ENCODE peak calls at places on chromosomes 7 and 10, in seven cellular contexts. L is A549, T is HepG2, D is psoas muscle, G is HCT116, P is fibroblast of lung, X is right cardiac atrium. O is an unnamed sample. For H3K4me1, the result is how much of the 10 kb centered on the place peaks cover.

GRCh38 chr10:3467052-3467906 is 294.7 kb upstream of the PITRM1 start:
- DNase-seq in L (peak), T (no peak), D (peak), G (peak), P (peak), X (peak), O (peak)

GRCh38 chr10:50809596-50809995 is 69.9 kb downstream of the ASAH2B start:
- DNase-seq in L (no peak), T (no peak), D (no peak), G (no peak), P (no peak), X (no peak), O (no peak)

GRCh38 chr7:30177186-30177585 is 42.4 kb downstream of the MTURN start:
- DNase-seq in L (no peak), T (no peak), D (no peak), G (no peak), P (no peak), X (no peak), O (no peak)

GRCh38 chr7:4406288-4407058 is 275.6 kb upstream of the FOXK1 start:
- DNase-seq in L (peak), T (peak), D (no peak), G (no peak), P (no peak), X (no peak), O (peak)

GRCh38 chr7:47581442-47581820 is 480 bp downstream of the TNS3 start:
- DNase-seq in L (no peak), T (no peak), D (no peak), G (no peak), P (no peak), X (peak), O (no peak)

GRCh38 chr7:157715071-157715937 is 378.5 kb downstream of the DNAJB6 start:
- DNase-seq in L (no peak), T (no peak), D (no peak), G (no peak), P (no peak), X (no peak), O (no peak)

GRCh38 chr10:113995201-113995600 is 48.5 kb upstream of the ADRB1 start:
- DNase-seq in L (no peak), T (no peak), D (no peak), G (no peak), P (no peak), X (peak), O (no peak)

GRCh38 chr7:45923290-45923689 is 2.2 kb upstream of the IGFBP3 start:
- DNase-seq in L (peak), T (peak), D (peak), G (no peak), P (peak), X (peak), O (peak)

GRCh38 chr7:129689995-129690581 is 78.6 kb downstream of the NRF1 start:
- DNase-seq in L (no peak), T (no peak), D (no peak), G (no peak), P (no peak), X (no peak), O (peak)

GRCh38 chr7:69399038-69399800 is 199.1 kb upstream of the AUTS2 start:
- DNase-seq in L (no peak), T (no peak), D (no peak), G (no peak), P (peak), X (no peak), O (peak)

GRCh38 chr10:67622506-67622905 is 73.5 kb downstream of the CTNNA3 start:
- DNase-seq in L (no peak), T (no peak), D (no peak), G (no peak), P (no peak), X (no peak), O (no peak)

GRCh38 chr7:73830872-73831655 is at the start of gene CLDN4:
- DNase-seq in L (no peak), T (peak), D (no peak), G (peak), P (no peak), X (peak), O (no peak)

GRCh38 chr7:130909881-130910672 is 176.1 kb upstream of the KLF14 start:
- DNase-seq in L (no peak), T (no peak), D (no peak), G (no peak), P (peak), X (no peak), O (peak)

GRCh38 chr7:1943933-1944618 is 274.0 kb downstream of the ELFN1 start:
- DNase-seq in L (no peak), T (no peak), D (peak), G (no peak), P (no peak), X (peak), O (no peak)

GRCh38 chr10:131767716-131768115 is 133.1 kb upstream of the PPP2R2D start:
- DNase-seq in L (no peak), T (no peak), D (no peak), G (no peak), P (no peak), X (no peak), O (no peak)

GRCh38 chr10:693506-693905 is 4.0 kb upstream of the DIP2C start:
- DNase-seq in L (peak), T (no peak), D (no peak), G (no peak), P (peak), X (no peak), O (peak)

GRCh38 chr7:14009453-14010418 is 20.3 kb upstream of the ETV1 start:
- DNase-seq in L (no peak), T (no peak), D (no peak), G (no peak), P (no peak), X (no peak), O (no peak)

GRCh38 chr7:11605749-11606148 is 226.2 kb downstream of the THSD7A start:
- DNase-seq in L (no peak), T (no peak), D (no peak), G (no peak), P (no peak), X (no peak), O (no peak)

GRCh38 chr7:47578581-47579270 is 3.2 kb downstream of the TNS3 start:
- DNase-seq in L (peak), T (peak), D (no peak), G (no peak), P (peak), X (no peak), O (no peak)

GRCh38 chr7:2978403-2978802 is 65.3 kb downstream of the CARD11 start:
- DNase-seq in L (no peak), T (no peak), D (no peak), G (no peak), P (peak), X (peak), O (no peak)

GRCh38 chr10:132193907-132194552 is 7.3 kb downstream of the DPYSL4 start:
- DNase-seq in L (no peak), T (peak), D (peak), G (no peak), P (no peak), X (peak), O (no peak)

GRCh38 chr10:132163278-132163765 is 23.4 kb upstream of the DPYSL4 start:
- DNase-seq in L (peak), T (peak), D (peak), G (peak), P (no peak), X (peak), O (no peak)

GRCh38 chr7:75905785-75906604 is 9.0 kb upstream of the POR start:
- DNase-seq in L (peak), T (peak), D (peak), G (no peak), P (peak), X (peak), O (peak)

DNA sequence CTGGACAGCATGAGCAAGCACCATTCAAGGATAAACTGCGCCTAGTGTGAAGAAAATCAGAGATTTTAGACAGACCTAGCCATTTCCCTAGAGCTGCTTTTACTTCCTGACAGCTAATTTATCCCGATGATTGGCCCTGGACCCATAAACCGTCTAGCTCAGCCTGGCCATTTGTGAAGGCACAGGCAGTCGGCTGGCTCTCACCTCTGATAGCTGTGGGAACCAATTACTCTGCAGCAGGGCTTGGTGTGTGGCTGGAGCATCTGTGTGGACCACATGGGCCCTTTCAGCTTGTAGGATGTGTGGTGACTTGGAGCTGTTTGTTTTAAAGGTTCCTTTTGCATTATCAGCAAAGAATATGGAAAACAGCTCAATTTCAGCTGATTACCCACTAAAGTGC is 111.1 kb upstream of the NPY start:
- DNase-seq in L (no peak), T (no peak), D (no peak), G (no peak), P (no peak), X (no peak), O (no peak)
- H3K4me1 ChIP-seq in L (under half), T (under half), D (under half), G (under half), P (under half), X (under half), O (under half)

GRCh38 chr10:99532194-99532593 is 548 bp upstream of the NKX2-3 start:
- DNase-seq in L (no peak), T (no peak), D (no peak), G (no peak), P (no peak), X (no peak), O (no peak)
- H3K4me1 ChIP-seq in L (under half), T (under half), D (under half), G (under half), P (under half), X (under half), O (under half)

DNA sequence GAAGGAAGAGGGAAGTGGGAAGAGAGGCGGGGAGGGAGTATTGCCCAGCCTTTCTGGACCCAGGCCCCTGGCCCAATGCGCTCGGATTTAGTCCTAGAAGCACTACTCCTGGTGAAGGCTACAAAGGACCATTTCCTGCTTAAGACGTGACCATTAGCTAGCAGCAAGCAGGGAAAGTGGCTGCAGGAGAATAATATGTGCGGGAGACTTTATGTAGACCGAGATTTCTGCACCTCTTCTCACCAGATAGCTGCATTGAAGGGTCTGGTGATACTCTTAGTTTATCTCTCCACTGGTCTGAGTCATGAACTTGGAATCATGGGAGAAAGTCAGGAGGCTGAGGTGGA is 3.1 kb downstream of the VAX1 start:
- DNase-seq in L (no peak), T (no peak), D (no peak), G (no peak), P (peak), X (no peak), O (no peak)
- H3K4me1 ChIP-seq in L (under half), T (under half), D (under half), G (under half), P (under half), X (under half), O (under half)

DNA sequence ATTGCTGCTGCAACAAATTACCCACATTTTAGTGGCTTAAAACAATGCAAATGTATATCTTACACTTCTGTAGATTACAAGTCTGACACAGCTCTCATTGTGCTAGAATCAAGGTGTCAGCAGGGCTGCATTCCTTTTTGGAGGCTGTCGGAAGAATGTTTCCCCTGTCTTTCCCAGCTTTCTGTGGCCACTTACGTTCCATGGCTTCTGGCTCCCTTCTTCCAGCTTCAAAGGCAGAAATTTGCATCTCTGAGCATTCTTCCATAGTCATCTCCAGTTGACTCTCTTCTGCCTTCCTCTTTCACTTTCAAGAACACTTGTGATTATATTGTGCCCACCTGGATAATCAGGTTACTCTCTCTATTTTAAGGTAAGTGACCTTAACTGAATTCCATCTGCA is 125.3 kb downstream of the GPR158 start:
- DNase-seq in L (no peak), T (no peak), D (no peak), G (no peak), P (no peak), X (no peak), O (no peak)
- H3K4me1 ChIP-seq in L (under half), T (under half), D (under half), G (under half), P (under half), X (under half), O (under half)

GRCh38 chr10:15784662-15785300 is 65.1 kb upstream of the ITGA8 start:
- DNase-seq in L (no peak), T (no peak), D (no peak), G (no peak), P (peak), X (no peak), O (no peak)

GRCh38 chr10:15784237-15784636 is 64.5 kb upstream of the ITGA8 start:
- DNase-seq in L (no peak), T (no peak), D (no peak), G (no peak), P (no peak), X (no peak), O (no peak)

GRCh38 chr10:15789793-15790525 is 70.2 kb upstream of the ITGA8 start:
- DNase-seq in L (no peak), T (no peak), D (no peak), G (no peak), P (peak), X (no peak), O (no peak)

GRCh38 chr10:15791816-15792524 is 68.3 kb downstream of the MINDY3 start:
- DNase-seq in L (no peak), T (no peak), D (no peak), G (no peak), P (no peak), X (peak), O (no peak)

DNA sequence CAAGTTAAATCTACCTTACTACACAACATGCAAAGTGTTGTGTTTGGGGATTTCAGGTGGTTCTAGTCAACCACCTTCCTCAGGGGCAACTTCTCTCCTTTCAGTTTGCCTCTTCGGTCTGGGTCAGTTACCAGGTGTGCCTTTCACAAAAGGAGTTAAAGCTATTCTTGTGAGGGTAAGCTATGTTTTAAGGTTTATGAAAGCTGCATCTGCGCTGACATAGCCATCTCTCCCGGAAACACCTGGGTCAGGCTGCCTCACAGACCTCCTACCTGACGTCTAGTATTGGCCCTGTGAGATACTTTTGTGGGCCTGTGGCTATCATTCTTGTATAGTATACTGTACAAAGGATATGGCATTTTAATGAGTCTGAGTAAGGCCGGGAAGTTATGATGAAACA is 67.7 kb upstream of the ITGA8 start:
- DNase-seq in L (no peak), T (no peak), D (no peak), G (no peak), P (no peak), X (no peak), O (no peak)
- H3K4me1 ChIP-seq in L (under half), T (under half), D (under half), G (under half), P (under half), X (under half), O (under half)

DNA sequence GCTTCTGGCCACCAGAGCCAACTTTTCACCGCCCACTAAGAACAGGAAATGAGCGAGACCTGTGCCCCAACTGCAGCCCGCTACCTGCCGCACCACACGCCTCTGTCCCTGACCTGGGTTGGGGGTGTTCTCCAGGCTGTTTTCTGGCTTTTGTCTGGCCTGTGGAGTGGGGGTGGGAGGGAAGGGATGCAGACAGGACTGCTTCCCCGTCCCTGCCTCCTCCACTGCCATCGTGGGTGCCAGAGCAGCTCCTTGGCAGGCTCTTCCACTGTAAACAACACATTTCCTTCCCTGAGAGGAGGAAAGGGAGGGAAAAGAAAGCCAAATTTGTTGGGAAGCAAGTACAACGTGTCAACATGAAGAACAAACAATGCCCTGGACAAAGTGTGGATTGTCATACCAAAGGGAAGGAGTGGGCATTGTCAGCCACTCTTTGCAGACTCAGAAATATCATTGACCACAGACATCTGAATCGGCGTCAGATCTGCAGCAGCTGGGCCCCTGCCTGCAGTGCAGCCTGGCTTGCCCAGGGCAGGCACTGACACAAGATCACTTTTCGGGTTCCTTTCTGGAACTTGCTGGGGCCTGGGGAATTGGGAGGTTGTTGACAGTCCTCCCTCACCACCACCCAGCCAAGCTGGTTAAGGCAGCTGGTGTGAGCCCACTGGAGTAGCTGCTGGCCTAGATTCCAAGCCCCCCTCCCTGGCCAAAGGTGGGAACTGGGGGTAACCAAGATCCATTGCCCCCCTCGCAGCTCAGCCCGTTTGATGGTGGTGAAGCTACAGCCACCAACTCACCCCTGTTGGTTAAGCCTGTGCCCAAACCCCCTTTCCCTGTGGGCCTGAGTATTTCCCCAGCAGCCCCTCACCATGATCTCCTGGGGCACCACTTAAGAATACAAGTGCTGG is 22.6 kb upstream of the TRIM8 start:
- DNase-seq in L (no peak), T (peak), D (peak), G (no peak), P (peak), X (peak), O (no peak)
- H3K4me1 ChIP-seq in L (under half), T (under half), D (half or more), G (under half), P (under half), X (half or more), O (under half)